ENCODE peak calls at places on chromosomes 12 and 14, in seven cellular contexts. One of them, this sample, is unnamed.

GRCh38 chr12:107368586-107368985 is 275.2 kb upstream of the CRY1 start:
- DNase-seq in HL-60: no peak
- DNase-seq in epithelial cell of esophagus: no peak
- DNase-seq in HFFc6: no peak
- DNase-seq in A549: no peak
- DNase-seq in IMR-90: no peak
- DNase-seq in fibroblast of mammary gland: no peak
- DNase-seq in this sample: no peak

GRCh38 chr12:108634225-108634795 is 616 bp upstream of the SELPLG start:
- DNase-seq in HFFc6: no peak
- DNase-seq in fibroblast of mammary gland: no peak
- DNase-seq in IMR-90: no peak
- DNase-seq in HL-60: peak; percentile 94
- DNase-seq in epithelial cell of esophagus: no peak
- DNase-seq in A549: no peak
- DNase-seq in this sample: no peak

GRCh38 chr12:10554971-10555481 is 49.3 kb downstream of the EIF2S3B start:
- DNase-seq in epithelial cell of esophagus: no peak
- DNase-seq in IMR-90: no peak
- DNase-seq in HL-60: no peak
- DNase-seq in A549: no peak
- DNase-seq in fibroblast of mammary gland: no peak
- DNase-seq in HFFc6: no peak
- DNase-seq in this sample: no peak

GRCh38 chr12:119692410-119692809 is 24.5 kb downstream of the PRKAB1 start:
- DNase-seq in IMR-90: peak; percentile 16
- DNase-seq in HFFc6: no peak
- DNase-seq in fibroblast of mammary gland: peak; percentile 38
- DNase-seq in A549: no peak
- DNase-seq in HL-60: no peak
- DNase-seq in epithelial cell of esophagus: no peak
- DNase-seq in this sample: peak; percentile 76

GRCh38 chr12:23096321-23096720 is 471.4 kb downstream of the ETNK1 start:
- DNase-seq in epithelial cell of esophagus: peak; percentile 38
- DNase-seq in HL-60: no peak
- DNase-seq in IMR-90: no peak
- DNase-seq in A549: no peak
- DNase-seq in fibroblast of mammary gland: no peak
- DNase-seq in HFFc6: no peak
- DNase-seq in this sample: no peak

GRCh38 chr12:109759595-109759994 is 46.0 kb downstream of the FAM222A start:
- DNase-seq in HL-60: no peak
- DNase-seq in fibroblast of mammary gland: no peak
- DNase-seq in A549: no peak
- DNase-seq in epithelial cell of esophagus: no peak
- DNase-seq in HFFc6: no peak
- DNase-seq in IMR-90: no peak
- DNase-seq in this sample: no peak

GRCh38 chr12:63918788-63919300 is 74.3 kb downstream of the SRGAP1 start:
- DNase-seq in HFFc6: peak; percentile 92
- DNase-seq in fibroblast of mammary gland: peak; percentile 95
- DNase-seq in epithelial cell of esophagus: peak; percentile 90
- DNase-seq in HL-60: no peak
- DNase-seq in IMR-90: peak; percentile 99
- DNase-seq in A549: peak; percentile 71
- DNase-seq in this sample: peak; percentile 61

GRCh38 chr12:122870867-122871664 is 24.9 kb downstream of the VPS37B start:
- DNase-seq in HFFc6: peak; percentile 36
- DNase-seq in A549: no peak
- DNase-seq in HL-60: no peak
- DNase-seq in fibroblast of mammary gland: peak; percentile 52
- DNase-seq in epithelial cell of esophagus: no peak
- DNase-seq in IMR-90: peak; percentile 70
- DNase-seq in this sample: peak; percentile 74

GRCh38 chr12:113043240-113043639 is 13.3 kb upstream of the DTX1 start:
- DNase-seq in A549: no peak
- DNase-seq in HFFc6: no peak
- DNase-seq in epithelial cell of esophagus: no peak
- DNase-seq in fibroblast of mammary gland: no peak
- DNase-seq in HL-60: no peak
- DNase-seq in IMR-90: no peak
- DNase-seq in this sample: no peak

GRCh38 chr12:65525501-65526141 is 247.1 kb downstream of the MSRB3 start:
- DNase-seq in HL-60: no peak
- DNase-seq in IMR-90: peak; percentile 85
- DNase-seq in fibroblast of mammary gland: peak; percentile 92
- DNase-seq in HFFc6: peak; percentile 97
- DNase-seq in A549: no peak
- DNase-seq in epithelial cell of esophagus: peak; percentile 70
- DNase-seq in this sample: peak; percentile 97

GRCh38 chr12:5522358-5523335 is 90.7 kb downstream of the NTF3 start:
- DNase-seq in HFFc6: no peak
- DNase-seq in IMR-90: no peak
- DNase-seq in fibroblast of mammary gland: no peak
- DNase-seq in A549: no peak
- DNase-seq in HL-60: no peak
- DNase-seq in epithelial cell of esophagus: no peak
- DNase-seq in this sample: no peak

GRCh38 chr12:112456029-112456428 is 37.3 kb downstream of the PTPN11 start:
- DNase-seq in A549: no peak
- DNase-seq in HFFc6: no peak
- DNase-seq in fibroblast of mammary gland: no peak
- DNase-seq in epithelial cell of esophagus: no peak
- DNase-seq in HL-60: no peak
- DNase-seq in IMR-90: no peak
- DNase-seq in this sample: no peak

GRCh38 chr12:48454675-48455074 is 17.7 kb upstream of the ANP32D start:
- DNase-seq in A549: no peak
- DNase-seq in HFFc6: peak; percentile 47
- DNase-seq in fibroblast of mammary gland: peak; percentile 57
- DNase-seq in epithelial cell of esophagus: peak; percentile 62
- DNase-seq in HL-60: peak; percentile 12
- DNase-seq in IMR-90: peak; percentile 8
- DNase-seq in this sample: peak; percentile 50

GRCh38 chr12:46964496-46965098 is 114.8 kb upstream of the PCED1B start:
- DNase-seq in HL-60: no peak
- DNase-seq in A549: no peak
- DNase-seq in fibroblast of mammary gland: peak; percentile 29
- DNase-seq in epithelial cell of esophagus: peak; percentile 61
- DNase-seq in HFFc6: peak; percentile 79
- DNase-seq in IMR-90: peak; percentile 64
- DNase-seq in this sample: peak; percentile 71

GRCh38 chr14:68407838-68408237 is 385.0 kb downstream of the ZFP36L1 start:
- DNase-seq in HL-60: no peak
- DNase-seq in HFFc6: no peak
- DNase-seq in epithelial cell of esophagus: no peak
- DNase-seq in A549: no peak
- DNase-seq in fibroblast of mammary gland: no peak
- DNase-seq in IMR-90: no peak
- DNase-seq in this sample: no peak

GRCh38 chr12:126346087-126346486 is 1280.9 kb downstream of the AACS start:
- DNase-seq in epithelial cell of esophagus: no peak
- DNase-seq in A549: no peak
- DNase-seq in HFFc6: no peak
- DNase-seq in IMR-90: no peak
- DNase-seq in HL-60: no peak
- DNase-seq in fibroblast of mammary gland: no peak
- DNase-seq in this sample: no peak

GRCh38 chr14:104287301-104288009 is 149.1 kb downstream of the KIF26A start:
- DNase-seq in IMR-90: no peak
- DNase-seq in HL-60: no peak
- DNase-seq in HFFc6: no peak
- DNase-seq in fibroblast of mammary gland: no peak
- DNase-seq in A549: no peak
- DNase-seq in epithelial cell of esophagus: no peak
- DNase-seq in this sample: no peak

GRCh38 chr12:42589465-42590323 is at the start of gene PRICKLE1:
- DNase-seq in A549: peak; percentile 24
- DNase-seq in fibroblast of mammary gland: peak; percentile 48
- DNase-seq in IMR-90: peak; percentile 60
- DNase-seq in HL-60: peak; percentile 25
- DNase-seq in HFFc6: no peak
- DNase-seq in epithelial cell of esophagus: peak; percentile 72
- DNase-seq in this sample: peak; percentile 67

GRCh38 chr12:107655281-107656065 is 30.1 kb upstream of the PWP1 start:
- DNase-seq in IMR-90: no peak
- DNase-seq in epithelial cell of esophagus: no peak
- DNase-seq in HFFc6: no peak
- DNase-seq in fibroblast of mammary gland: no peak
- DNase-seq in HL-60: no peak
- DNase-seq in A549: no peak
- DNase-seq in this sample: no peak

GRCh38 chr12:113039911-113040425 is 16.6 kb upstream of the DTX1 start:
- DNase-seq in IMR-90: no peak
- DNase-seq in A549: no peak
- DNase-seq in fibroblast of mammary gland: peak; percentile 51
- DNase-seq in HFFc6: no peak
- DNase-seq in epithelial cell of esophagus: peak; percentile 69
- DNase-seq in HL-60: no peak
- DNase-seq in this sample: no peak

GRCh38 chr12:127528576-127528975 is 738.4 kb upstream of the TMEM132C start:
- DNase-seq in fibroblast of mammary gland: no peak
- DNase-seq in A549: no peak
- DNase-seq in epithelial cell of esophagus: no peak
- DNase-seq in HFFc6: no peak
- DNase-seq in IMR-90: no peak
- DNase-seq in HL-60: no peak
- DNase-seq in this sample: no peak

GRCh38 chr14:20580242-20580641 is 7.6 kb downstream of the RNASE11 start:
- DNase-seq in epithelial cell of esophagus: no peak
- DNase-seq in fibroblast of mammary gland: no peak
- DNase-seq in A549: no peak
- DNase-seq in HL-60: peak; percentile 48
- DNase-seq in IMR-90: no peak
- DNase-seq in HFFc6: no peak
- DNase-seq in this sample: no peak

GRCh38 chr14:102931580-102932285 is 9.3 kb downstream of the AMN start:
- DNase-seq in IMR-90: no peak
- DNase-seq in HL-60: no peak
- DNase-seq in HFFc6: no peak
- DNase-seq in A549: no peak
- DNase-seq in epithelial cell of esophagus: no peak
- DNase-seq in fibroblast of mammary gland: no peak
- DNase-seq in this sample: no peak

GRCh38 chr12:76529226-76529918 is 30.2 kb downstream of the OSBPL8 start:
- DNase-seq in HL-60: no peak
- DNase-seq in IMR-90: peak; percentile 14
- DNase-seq in HFFc6: no peak
- DNase-seq in fibroblast of mammary gland: peak; percentile 7
- DNase-seq in A549: no peak
- DNase-seq in epithelial cell of esophagus: peak; percentile 47
- DNase-seq in this sample: no peak

GRCh38 chr12:58154359-58154758 is 213.0 kb downstream of the ATP23 start:
- DNase-seq in epithelial cell of esophagus: no peak
- DNase-seq in HFFc6: no peak
- DNase-seq in HL-60: no peak
- DNase-seq in IMR-90: no peak
- DNase-seq in fibroblast of mammary gland: no peak
- DNase-seq in A549: no peak
- DNase-seq in this sample: no peak

GRCh38 chr12:57116580-57117281 is 5.6 kb upstream of the STAT6 start:
- DNase-seq in HL-60: no peak
- DNase-seq in fibroblast of mammary gland: no peak
- DNase-seq in A549: no peak
- DNase-seq in IMR-90: no peak
- DNase-seq in HFFc6: no peak
- DNase-seq in epithelial cell of esophagus: no peak
- DNase-seq in this sample: no peak

GRCh38 chr12:57111046-57111698 is at the start of gene STAT6:
- DNase-seq in IMR-90: peak; percentile 87
- DNase-seq in epithelial cell of esophagus: peak; percentile 86
- DNase-seq in A549: peak; percentile 67
- DNase-seq in HFFc6: peak; percentile 88
- DNase-seq in HL-60: peak; percentile 96
- DNase-seq in fibroblast of mammary gland: peak; percentile 87
- DNase-seq in this sample: peak; percentile 90

GRCh38 chr12:57110189-57111045 is 745 bp downstream of the STAT6 start:
- DNase-seq in fibroblast of mammary gland: peak; percentile 40
- DNase-seq in A549: peak; percentile 64
- DNase-seq in HFFc6: peak; percentile 53
- DNase-seq in IMR-90: peak; percentile 37
- DNase-seq in HL-60: peak; percentile 86
- DNase-seq in epithelial cell of esophagus: peak; percentile 44
- DNase-seq in this sample: no peak

GRCh38 chr12:57109207-57110160 is 1.7 kb downstream of the STAT6 start:
- DNase-seq in epithelial cell of esophagus: no peak
- DNase-seq in IMR-90: no peak
- DNase-seq in A549: no peak
- DNase-seq in HFFc6: no peak
- DNase-seq in fibroblast of mammary gland: no peak
- DNase-seq in HL-60: no peak
- DNase-seq in this sample: no peak

GRCh38 chr12:57112492-57113294 is 1.5 kb upstream of the STAT6 start:
- DNase-seq in IMR-90: no peak
- DNase-seq in A549: no peak
- DNase-seq in fibroblast of mammary gland: no peak
- DNase-seq in epithelial cell of esophagus: no peak
- DNase-seq in HL-60: no peak
- DNase-seq in HFFc6: no peak
- DNase-seq in this sample: no peak
- TF ChIP-seq CTCF in IMR-90: no peak
- TF ChIP-seq CTCF in A549: peak; percentile 95
- TF ChIP-seq CTCF in fibroblast of mammary gland: no peak
- TF ChIP-seq CTCF in epithelial cell of esophagus: peak; percentile 77
- TF ChIP-seq CTCF in HL-60: peak; percentile 83
- TF ChIP-seq CTCF in HFFc6: peak; percentile 87
- TF ChIP-seq CTCF in this sample: no peak

GRCh38 chr14:32908487-32909084 is 30.1 kb upstream of the NPAS3 start:
- DNase-seq in HL-60: no peak
- DNase-seq in epithelial cell of esophagus: no peak
- DNase-seq in fibroblast of mammary gland: peak; percentile 25
- DNase-seq in HFFc6: no peak
- DNase-seq in IMR-90: no peak
- DNase-seq in A549: no peak
- DNase-seq in this sample: no peak

GRCh38 chr14:32913725-32914124 is 25.0 kb upstream of the NPAS3 start:
- DNase-seq in A549: no peak
- DNase-seq in HFFc6: no peak
- DNase-seq in HL-60: no peak
- DNase-seq in epithelial cell of esophagus: peak; percentile 19
- DNase-seq in IMR-90: no peak
- DNase-seq in fibroblast of mammary gland: peak; percentile 5
- DNase-seq in this sample: peak; percentile 6
- TF ChIP-seq CTCF in A549: no peak
- TF ChIP-seq CTCF in HFFc6: peak; percentile 47
- TF ChIP-seq CTCF in HL-60: no peak
- TF ChIP-seq CTCF in epithelial cell of esophagus: no peak
- TF ChIP-seq CTCF in IMR-90: no peak
- TF ChIP-seq CTCF in fibroblast of mammary gland: peak; percentile 29
- TF ChIP-seq CTCF in this sample: peak; percentile 37

GRCh38 chr12:55822228-55822627 is 4.4 kb downstream of the ORMDL2 start:
- DNase-seq in HL-60: no peak
- DNase-seq in IMR-90: no peak
- DNase-seq in epithelial cell of esophagus: peak; percentile 29
- DNase-seq in A549: peak; percentile 62
- DNase-seq in HFFc6: no peak
- DNase-seq in fibroblast of mammary gland: no peak
- DNase-seq in this sample: no peak
- TF ChIP-seq CTCF in HL-60: no peak
- TF ChIP-seq CTCF in IMR-90: peak; percentile 34
- TF ChIP-seq CTCF in epithelial cell of esophagus: peak; percentile 53
- TF ChIP-seq CTCF in A549: peak; percentile 56
- TF ChIP-seq CTCF in HFFc6: peak; percentile 63
- TF ChIP-seq CTCF in fibroblast of mammary gland: peak; percentile 42
- TF ChIP-seq CTCF in this sample: peak; percentile 11

GRCh38 chr12:26113194-26113654 is 11.6 kb downstream of the BHLHE41 start:
- DNase-seq in IMR-90: no peak
- DNase-seq in A549: no peak
- DNase-seq in epithelial cell of esophagus: no peak
- DNase-seq in fibroblast of mammary gland: no peak
- DNase-seq in HL-60: no peak
- DNase-seq in HFFc6: no peak
- DNase-seq in this sample: no peak
- TF ChIP-seq CTCF in IMR-90: no peak
- TF ChIP-seq CTCF in A549: no peak
- TF ChIP-seq CTCF in epithelial cell of esophagus: no peak
- TF ChIP-seq CTCF in fibroblast of mammary gland: no peak
- TF ChIP-seq CTCF in HL-60: no peak
- TF ChIP-seq CTCF in HFFc6: no peak
- TF ChIP-seq CTCF in this sample: no peak